ENCODE peak calls at places on chromosomes 2 and 18, in four cellular contexts. P is stimulated activated CD8-positive, alpha-beta memory T cell treated with anti-CD3 and anti-CD28 coated beads, Interleukin-2, amount 100 ng/mL, for 1 hour; C is stimulated activated CD4-positive, alpha-beta T cell treated with anti-CD3 and anti-CD28 coated beads, Interleukin-12 subunit alpha, Interleukin-12 subunit beta, amount 100 ng/mL, for 48 hours; J is NCI-H524 treated with DMSO at 0.1 percent for 48 hours. X is an unnamed sample.

GRCh38 chr2:233040571-233040970 is 8.1 kb downstream of the NEU2 start:
- DNase-seq in P (no peak), C (no peak), J (no peak), X (no peak)

GRCh38 chr2:48016620-48017019 is 110.3 kb upstream of the FBXO11 start:
- DNase-seq in P (no peak), C (no peak), J (no peak), X (no peak)

GRCh38 chr2:232028631-232029030 is 67.1 kb downstream of the DIS3L2 start:
- DNase-seq in P (no peak), C (no peak), J (no peak), X (peak; percentile 46)

GRCh38 chr2:88176352-88176952 is 6.3 kb downstream of the THNSL2 start:
- DNase-seq in P (no peak), C (no peak), J (no peak), X (no peak)

GRCh38 chr2:158144914-158145625 is 43.4 kb downstream of the UPP2 start:
- DNase-seq in P (no peak), C (no peak), J (no peak), X (no peak)

GRCh38 chr2:36287363-36288275 is 68.0 kb upstream of the CRIM1 start:
- DNase-seq in P (no peak), C (peak; percentile 31), J (no peak), X (peak; percentile 15)

GRCh38 chr2:174750923-174751441 is 13.3 kb downstream of the CHRNA1 start:
- DNase-seq in P (no peak), C (no peak), J (no peak), X (no peak)

GRCh38 chr2:150339951-150340350 is 147.5 kb downstream of the RND3 start:
- DNase-seq in P (no peak), C (no peak), J (peak; percentile 37), X (peak; percentile 18)

GRCh38 chr2:232365621-232366321 is 12.8 kb upstream of the ALPP start:
- DNase-seq in P (no peak), C (no peak), J (no peak), X (no peak)

GRCh38 chr2:74464406-74464805 is 776 bp downstream of the MOGS start:
- DNase-seq in P (no peak), C (no peak), J (no peak), X (no peak)

GRCh38 chr18:27377251-27377650 is 192.1 kb upstream of the CHST9 start:
- DNase-seq in P (no peak), C (no peak), J (no peak), X (no peak)

GRCh38 chr2:142031656-142032055 is 99.2 kb downstream of the LRP1B start:
- DNase-seq in P (no peak), C (no peak), J (no peak), X (no peak)

GRCh38 chr2:54871457-54872103 is 148.1 kb downstream of the EML6 start:
- DNase-seq in P (no peak), C (no peak), J (peak; percentile 34), X (peak; percentile 56)

GRCh38 chr18:58168986-58169385 is 125.0 kb downstream of the NEDD4L start:
- DNase-seq in P (no peak), C (no peak), J (no peak), X (no peak)

GRCh38 chr2:55490554-55490953 is 29.0 kb upstream of the CFAP36 start:
- DNase-seq in P (no peak), C (no peak), J (peak; percentile 49), X (peak; percentile 30)

GRCh38 chr2:10990561-10991111 is 78.9 kb downstream of the KCNF1 start:
- DNase-seq in P (no peak), C (no peak), J (no peak), X (no peak)

GRCh38 chr2:113709022-113709421 is 47.4 kb downstream of the SLC35F5 start:
- DNase-seq in P (no peak), C (no peak), J (no peak), X (no peak)

GRCh38 chr2:105141099-105141614 is 100.4 kb upstream of the GPR45 start:
- DNase-seq in P (no peak), C (no peak), J (no peak), X (no peak)

GRCh38 chr2:37637122-37637875 is 34.1 kb downstream of the CDC42EP3 start:
- DNase-seq in P (no peak), C (no peak), J (no peak), X (no peak)

GRCh38 chr2:190646780-190647626 is 1.9 kb upstream of the NAB1 start:
- DNase-seq in P (no peak), C (no peak), J (no peak), X (no peak)

X was measured in fibroblast of gingiva.